ENCODE peak calls at places on chromosomes 2 and 18, in ten cellular contexts. G is NCI-H526; E is keratinocyte; Z is central memory CD4-positive, alpha-beta T cell; M is aorta; Y is NCI-H1092; B is activated CD4-positive, CD25-positive, alpha-beta regulatory T cell; F is iPS-NIHi11; H is EL; A is NCI-H510A treated with DMSO at 0.1 percent for 48 hours. I is an unnamed sample.

GRCh38 chr2:34524115-34524514 is 925.0 kb upstream of the FAM98A start:
- DNase-seq in Y (no peak), E (no peak), B (no peak), H (no peak), M (no peak), Z (no peak), F (no peak), G (no peak), A (no peak), I (no peak)

GRCh38 chr18:11983592-11983991 is 2.3 kb downstream of the IMPA2 start:
- DNase-seq in Z (no peak), B (no peak), A (no peak), Y (no peak), F (no peak), E (no peak), H (no peak), G (no peak), M (peak), I (no peak)

GRCh38 chr2:17517481-17518211 is 594 bp downstream of the RAD51AP2 start:
- DNase-seq in F (peak), M (no peak), A (no peak), Y (no peak), G (no peak), H (no peak), B (no peak), E (no peak), Z (no peak), I (no peak)

GRCh38 chr2:131034122-131035051 is 58.9 kb downstream of the FAM168B start:
- DNase-seq in M (peak), Y (peak), Z (no peak), B (no peak), A (peak), E (no peak), G (peak), F (peak), H (peak), I (no peak)

GRCh38 chr2:232103140-232103737 is 141.7 kb downstream of the DIS3L2 start:
- DNase-seq in F (no peak), Y (no peak), M (no peak), B (no peak), H (no peak), Z (no peak), A (no peak), E (no peak), G (no peak), I (no peak)

GRCh38 chr2:6352906-6353515 is 512.7 kb downstream of the CMPK2 start:
- DNase-seq in E (no peak), M (no peak), H (peak), A (no peak), F (peak), B (no peak), G (peak), Z (no peak), Y (peak), I (no peak)

GRCh38 chr2:84942964-84943421 is 28.0 kb upstream of the KCMF1 start:
- DNase-seq in A (no peak), E (no peak), Y (no peak), B (no peak), H (no peak), Z (no peak), F (no peak), G (no peak), M (no peak), I (peak)

GRCh38 chr2:138504546-138505239 is 3.1 kb downstream of the SPOPL start:
- DNase-seq in Y (no peak), B (no peak), H (no peak), M (no peak), E (no peak), A (no peak), G (no peak), Z (no peak), F (no peak), I (no peak)

GRCh38 chr2:166373951-166374350 is 1.8 kb downstream of the SCN9A start:
- DNase-seq in G (peak), Z (no peak), E (peak), Y (peak), M (no peak), A (peak), B (no peak), F (no peak), H (peak), I (peak)

GRCh38 chr2:138919336-138919735 is 139.1 kb upstream of the NXPH2 start:
- DNase-seq in E (no peak), H (no peak), B (no peak), F (no peak), Y (no peak), A (no peak), M (no peak), Z (no peak), G (no peak), I (no peak)

GRCh38 chr2:98504386-98505109 is 59.9 kb downstream of the INPP4A start:
- DNase-seq in H (no peak), Y (no peak), A (no peak), Z (no peak), G (no peak), E (no peak), F (no peak), B (no peak), M (no peak), I (no peak)

GRCh38 chr2:44075536-44075935 is 79.7 kb upstream of the LRPPRC start:
- DNase-seq in A (no peak), F (no peak), Z (no peak), M (no peak), E (no peak), Y (no peak), G (no peak), H (no peak), B (no peak), I (peak)

GRCh38 chr2:189115126-189115525 is 64.4 kb downstream of the COL5A2 start:
- DNase-seq in H (no peak), A (no peak), F (no peak), B (no peak), Z (no peak), Y (no peak), E (no peak), G (peak), M (no peak), I (peak)

GRCh38 chr2:11096591-11096990 is 58.7 kb upstream of the SLC66A3 start:
- DNase-seq in B (no peak), E (no peak), H (no peak), Y (no peak), A (no peak), M (no peak), G (no peak), F (no peak), Z (no peak), I (no peak)

GRCh38 chr18:49483198-49483597 is 3.8 kb downstream of the C18orf32 start:
- DNase-seq in G (no peak), M (no peak), H (no peak), B (no peak), Y (no peak), Z (no peak), E (no peak), F (no peak), A (no peak), I (no peak)

GRCh38 chr18:49611316-49611715 is 49.5 kb downstream of the LIPG start:
- DNase-seq in B (no peak), A (no peak), F (no peak), Z (no peak), M (no peak), E (no peak), G (no peak), Y (no peak), H (no peak), I (no peak)

I was measured in HCEC 1CT.